ENCODE peak calls at places on chromosomes 3 and 15, in eight cellular contexts. Z, C, N, P, G, X, M and O are unnamed samples.

GRCh38 chr15:101397521-101398003 is 91.9 kb downstream of the PCSK6 start:
- DNase-seq in G (no peak), Z (no peak), N (peak; percentile 60), M (no peak), P (no peak), C (no peak), X (no peak), O (no peak)

GRCh38 chr3:186281172-186281571 is 80.9 kb downstream of the DGKG start:
- DNase-seq in Z (no peak), X (no peak), N (no peak), P (no peak), G (no peak), M (no peak), C (no peak), O (peak; percentile 75)

GRCh38 chr3:149388001-149388435 is 10.6 kb upstream of the TM4SF1 start:
- DNase-seq in N (no peak), Z (no peak), G (no peak), P (no peak), X (no peak), M (no peak), C (peak; percentile 87), O (peak; percentile 88)

GRCh38 chr3:188343894-188344293 is 189.9 kb downstream of the LPP start:
- DNase-seq in M (no peak), G (no peak), C (no peak), X (no peak), N (no peak), Z (no peak), P (no peak), O (no peak)

GRCh38 chr3:72818915-72819314 is 29.3 kb downstream of the SHQ1 start:
- DNase-seq in C (no peak), Z (no peak), M (no peak), G (no peak), N (no peak), P (no peak), X (no peak), O (peak; percentile 81)

GRCh38 chr3:113070226-113071220 is 79.7 kb downstream of the GTPBP8 start:
- DNase-seq in P (no peak), Z (no peak), G (no peak), M (no peak), C (peak; percentile 64), N (no peak), X (no peak), O (no peak)

GRCh38 chr3:9311265-9311664 is 51.6 kb upstream of the THUMPD3 start:
- DNase-seq in C (no peak), M (no peak), P (no peak), Z (no peak), X (no peak), N (no peak), G (no peak), O (no peak)

GRCh38 chr3:96209703-96210102 is 604.7 kb upstream of the EPHA6 start:
- DNase-seq in M (no peak), N (no peak), P (no peak), G (no peak), X (no peak), Z (no peak), C (no peak), O (no peak)

GRCh38 chr3:184241447-184242296 is 7.1 kb downstream of the ALG3 start:
- DNase-seq in Z (no peak), G (no peak), P (no peak), C (no peak), N (no peak), X (peak; percentile 60), M (no peak), O (no peak)